ENCODE peak calls at places on chromosomes 3 and 15, in seven cellular contexts. I is HepG2, S is H1, J is K562, E is GM12878, P is SK-N-SH, G is HCT116. U is an unnamed sample.

GRCh38 chr3:186216903-186217819 is 108.3 kb upstream of the ETV5 start:
- DNase-seq in I (no peak), S (no peak), J (no peak), E (no peak), P (no peak), G (no peak), U (no peak)

GRCh38 chr15:45333550-45333949 is 44.8 kb downstream of the GATM start:
- DNase-seq in I (peak), S (no peak), J (no peak), E (no peak), P (peak), G (no peak), U (peak)

GRCh38 chr3:171335559-171335958 is 124.6 kb downstream of the TNIK start:
- DNase-seq in I (no peak), S (no peak), J (no peak), E (no peak), P (no peak), G (no peak), U (no peak)

GRCh38 chr15:58473720-58474119 is 41.9 kb downstream of the LIPC start:
- DNase-seq in I (no peak), S (no peak), J (no peak), E (peak), P (no peak), G (no peak), U (no peak)

GRCh38 chr3:11635671-11636371 is 7.9 kb downstream of the VGLL4 start:
- DNase-seq in I (no peak), S (no peak), J (no peak), E (no peak), P (no peak), G (no peak), U (no peak)

GRCh38 chr3:190574473-190574872 is 60.6 kb downstream of the IL1RAP start:
- DNase-seq in I (no peak), S (no peak), J (no peak), E (no peak), P (no peak), G (no peak), U (no peak)

GRCh38 chr3:182837855-182838454 is 44.7 kb downstream of the ATP11B start:
- DNase-seq in I (peak), S (no peak), J (no peak), E (no peak), P (peak), G (no peak), U (no peak)

GRCh38 chr15:67125589-67126502 is 60.4 kb downstream of the SMAD3 start:
- DNase-seq in I (no peak), S (no peak), J (peak), E (no peak), P (no peak), G (peak), U (peak)

GRCh38 chr3:66037986-66038369 is 740 bp downstream of the MAGI1 start:
- DNase-seq in I (no peak), S (no peak), J (no peak), E (no peak), P (peak), G (no peak), U (no peak)

GRCh38 chr15:62740141-62741004 is 302.2 kb upstream of the TPM1 start:
- DNase-seq in I (no peak), S (no peak), J (no peak), E (no peak), P (peak), G (no peak), U (no peak)

GRCh38 chr3:45528429-45528828 is 66.1 kb upstream of the LIMD1 start:
- DNase-seq in I (no peak), S (no peak), J (no peak), E (no peak), P (no peak), G (no peak), U (no peak)

GRCh38 chr3:185521349-185522138 is 22.7 kb upstream of the TMEM41A start:
- DNase-seq in I (no peak), S (no peak), J (no peak), E (no peak), P (no peak), G (no peak), U (no peak)

GRCh38 chr15:35173444-35174118 is 88.5 kb upstream of the NANOGP8 start:
- DNase-seq in I (peak), S (no peak), J (peak), E (no peak), P (no peak), G (no peak), U (no peak)
- TF ChIP-seq JUND in I (no peak), S (no peak), J (peak), E (no peak), P (peak), G (no peak), U (no peak)

GRCh38 chr3:140468407-140468806 is 209.5 kb upstream of the TRIM42 start:
- DNase-seq in I (peak), S (no peak), J (no peak), E (no peak), P (no peak), G (no peak), U (no peak)
- TF ChIP-seq JUND in I (no peak), S (no peak), J (no peak), E (no peak), P (no peak), G (no peak), U (no peak)

GRCh38 chr3:59258591-59258990 is 208.8 kb upstream of the CFAP20DC start:
- DNase-seq in I (no peak), S (no peak), J (no peak), E (no peak), P (no peak), G (no peak), U (no peak)
- TF ChIP-seq JUND in I (no peak), S (no peak), J (no peak), E (no peak), P (no peak), G (no peak), U (no peak)

GRCh38 chr3:14947105-14947885 is at the start of gene NR2C2:
- DNase-seq in I (peak), S (no peak), J (peak), E (no peak), P (peak), G (peak), U (peak)
- TF ChIP-seq JUND in I (no peak), S (no peak), J (no peak), E (no peak), P (no peak), G (no peak), U (no peak)

U was measured in T47D.